ENCODE peak calls at places on chromosomes 3 and 15, in six cellular contexts. F, T, G, Q, D and N are unnamed samples.

GRCh38 chr15:61049934-61050333 is 179.2 kb downstream of the RORA start:
- DNase-seq in F (peak; percentile 17), T (peak; percentile 91), G (peak; percentile 24), Q (peak; percentile 87), D (peak; percentile 90), N (no peak)

GRCh38 chr3:182618981-182619591 is 174.2 kb upstream of the ATP11B start:
- DNase-seq in F (no peak), T (peak; percentile 1), G (no peak), Q (peak; percentile 2), D (peak; percentile 93), N (no peak)

GRCh38 chr3:46566040-46566631 is at the start of gene LRRC2:
- DNase-seq in F (no peak), T (peak; percentile 76), G (no peak), Q (peak; percentile 65), D (peak; percentile 50), N (peak; percentile 48)

GRCh38 chr15:63013052-63013808 is 29.3 kb upstream of the TPM1 start:
- DNase-seq in F (no peak), T (peak; percentile 83), G (no peak), Q (peak; percentile 90), D (peak; percentile 81), N (no peak)

GRCh38 chr3:111998661-111999641 is at the start of gene TAGLN3:
- DNase-seq in F (no peak), T (no peak), G (no peak), Q (no peak), D (peak; percentile 39), N (no peak)

GRCh38 chr3:127234784-127235183 is 41.9 kb downstream of the PRR23E start:
- DNase-seq in F (no peak), T (no peak), G (no peak), Q (no peak), D (no peak), N (no peak)

GRCh38 chr3:47082519-47082918 is 81.4 kb downstream of the SETD2 start:
- DNase-seq in F (peak; percentile 51), T (peak; percentile 89), G (no peak), Q (peak; percentile 72), D (peak; percentile 42), N (no peak)

GRCh38 chr3:193971268-193971751 is 164.6 kb upstream of the HES1 start:
- DNase-seq in F (peak; percentile 58), T (no peak), G (no peak), Q (peak; percentile 32), D (peak; percentile 79), N (peak; percentile 90)

GRCh38 chr3:44235604-44236484 is 5.8 kb upstream of the TOPAZ1 start:
- DNase-seq in F (peak; percentile 11), T (peak; percentile 85), G (peak; percentile 36), Q (peak; percentile 87), D (peak; percentile 88), N (peak; percentile 49)

GRCh38 chr3:126121632-126122031 is 37.7 kb upstream of the SLC41A3 start:
- DNase-seq in F (no peak), T (no peak), G (no peak), Q (no peak), D (no peak), N (peak; percentile 11)

GRCh38 chr15:89021224-89021623 is 67.0 kb upstream of the ABHD2 start:
- DNase-seq in F (no peak), T (no peak), G (no peak), Q (no peak), D (no peak), N (no peak)

GRCh38 chr3:21643752-21644151 is 107.3 kb downstream of the ZNF385D start:
- DNase-seq in F (no peak), T (no peak), G (no peak), Q (no peak), D (no peak), N (no peak)

GRCh38 chr15:68594533-68595259 is 15.9 kb downstream of the CORO2B start:
- DNase-seq in F (no peak), T (peak; percentile 39), G (no peak), Q (no peak), D (no peak), N (no peak)

GRCh38 chr15:66647358-66647757 is 54.7 kb upstream of the SMAD6 start:
- DNase-seq in F (no peak), T (no peak), G (no peak), Q (no peak), D (no peak), N (no peak)

GRCh38 chr15:77402740-77403379 is 17.0 kb downstream of the PEAK1 start:
- DNase-seq in F (no peak), T (peak; percentile 90), G (no peak), Q (peak; percentile 89), D (peak; percentile 71), N (no peak)

GRCh38 chr15:65189102-65189740 is 4.1 kb upstream of the CLPX start:
- DNase-seq in F (no peak), T (peak; percentile 67), G (peak; percentile 54), Q (peak; percentile 78), D (peak; percentile 35), N (peak; percentile 31)

GRCh38 chr15:90481023-90481422 is 48.7 kb upstream of the CRTC3 start:
- DNase-seq in F (no peak), T (no peak), G (no peak), Q (no peak), D (peak; percentile 46), N (no peak)

GRCh38 chr3:134277271-134277670 is 26.6 kb upstream of the RYK start:
- DNase-seq in F (no peak), T (no peak), G (no peak), Q (no peak), D (no peak), N (no peak)

GRCh38 chr3:47890832-47891620 is 88.1 kb downstream of the DHX30 start:
- DNase-seq in F (no peak), T (no peak), G (no peak), Q (peak; percentile 42), D (no peak), N (no peak)

GRCh38 chr3:57927916-57928315 is 80.3 kb upstream of the FLNB start:
- DNase-seq in F (no peak), T (peak; percentile 52), G (no peak), Q (peak; percentile 55), D (no peak), N (no peak)

GRCh38 chr15:94305133-94305532 is 73.8 kb downstream of the MCTP2 start:
- DNase-seq in F (no peak), T (peak; percentile 40), G (no peak), Q (no peak), D (no peak), N (no peak)

GRCh38 chr3:4780545-4780957 is 198.7 kb upstream of the BHLHE40 start:
- DNase-seq in F (no peak), T (no peak), G (peak; percentile 51), Q (no peak), D (no peak), N (no peak)

GRCh38 chr15:81813215-81813614 is 232.6 kb downstream of the MEX3B start:
- DNase-seq in F (no peak), T (no peak), G (no peak), Q (peak; percentile 8), D (no peak), N (no peak)

GRCh38 chr15:55897560-55898336 is 95.7 kb downstream of the NEDD4 start:
- DNase-seq in F (no peak), T (peak; percentile 61), G (peak; percentile 41), Q (peak; percentile 65), D (peak; percentile 20), N (peak; percentile 56)

GRCh38 chr15:49830411-49830810 is 209.6 kb downstream of the DTWD1 start:
- DNase-seq in F (no peak), T (peak; percentile 36), G (no peak), Q (no peak), D (no peak), N (no peak)

GRCh38 chr15:49826640-49827281 is 205.9 kb downstream of the DTWD1 start:
- DNase-seq in F (no peak), T (no peak), G (no peak), Q (no peak), D (no peak), N (no peak)

GRCh38 chr15:49827311-49827710 is 206.5 kb downstream of the DTWD1 start:
- DNase-seq in F (no peak), T (no peak), G (no peak), Q (no peak), D (no peak), N (no peak)

GRCh38 chr15:49831206-49831965 is 210.5 kb downstream of the DTWD1 start:
- DNase-seq in F (no peak), T (peak; percentile 95), G (no peak), Q (peak; percentile 51), D (peak; percentile 89), N (no peak)

DNA sequence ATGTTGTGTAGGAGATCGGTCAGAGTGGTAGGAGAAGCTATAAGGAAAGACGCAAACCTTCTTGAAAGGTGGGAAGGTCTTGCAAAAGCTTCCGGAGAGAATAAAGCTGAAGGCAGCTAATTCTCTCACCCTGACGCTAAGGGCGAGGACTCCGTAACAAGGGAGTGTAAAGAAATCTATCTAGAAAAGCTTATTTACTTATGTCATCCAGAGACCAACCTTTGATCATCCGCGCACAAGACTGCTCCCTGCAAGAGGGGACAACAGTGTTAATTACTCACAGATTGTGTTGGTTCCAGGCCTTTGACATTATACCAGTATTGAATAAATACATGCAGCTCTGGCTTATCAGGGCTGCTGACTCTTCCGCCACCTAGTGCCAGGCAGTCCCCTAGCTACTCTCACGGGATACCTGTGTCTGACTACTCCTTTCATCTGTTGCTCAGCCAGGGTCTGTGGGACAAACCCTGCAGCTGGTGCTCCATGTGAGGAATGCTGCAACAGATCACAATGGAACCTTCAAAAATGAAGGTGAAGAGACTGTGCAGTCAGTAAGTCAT is 211.7 kb downstream of the DTWD1 start:
- DNase-seq in F (no peak), T (no peak), G (peak; percentile 31), Q (no peak), D (no peak), N (peak; percentile 68)
- TF ChIP-seq CTCF in F (peak; percentile 5), T (peak; percentile 31), G (peak; percentile 71), Q (peak; percentile 27), D (peak; percentile 27), N (peak; percentile 45)

DNA sequence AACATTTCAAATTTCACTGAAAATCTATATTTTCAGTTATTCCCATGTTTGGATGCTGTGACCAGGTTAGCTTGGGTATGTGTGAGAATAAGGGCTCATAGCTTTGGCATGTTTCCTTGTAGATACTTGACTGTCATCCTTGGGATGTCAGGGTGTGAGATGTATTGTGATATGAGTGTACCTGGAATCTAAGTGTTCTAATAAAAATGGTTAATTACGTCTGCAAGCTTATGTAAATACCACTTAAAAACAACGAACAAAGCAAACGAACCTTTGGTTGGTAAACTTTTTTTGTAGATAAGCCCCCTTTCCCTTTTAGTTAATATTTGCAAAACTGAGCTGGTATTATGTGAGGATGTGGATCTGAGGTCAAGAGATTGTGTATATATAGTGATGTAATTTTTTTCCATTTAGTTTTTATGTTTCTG is 63.5 kb downstream of the FNDC3B start:
- DNase-seq in F (no peak), T (no peak), G (peak; percentile 82), Q (no peak), D (no peak), N (no peak)
- H3K9ac ChIP-seq in F (peak overlapping the region; percentile 7), T (no peak overlapping the region), G (peak overlapping the region; percentile 50), Q (no peak overlapping the region), D (peak overlapping the region; percentile 65), N (no peak overlapping the region)

DNA sequence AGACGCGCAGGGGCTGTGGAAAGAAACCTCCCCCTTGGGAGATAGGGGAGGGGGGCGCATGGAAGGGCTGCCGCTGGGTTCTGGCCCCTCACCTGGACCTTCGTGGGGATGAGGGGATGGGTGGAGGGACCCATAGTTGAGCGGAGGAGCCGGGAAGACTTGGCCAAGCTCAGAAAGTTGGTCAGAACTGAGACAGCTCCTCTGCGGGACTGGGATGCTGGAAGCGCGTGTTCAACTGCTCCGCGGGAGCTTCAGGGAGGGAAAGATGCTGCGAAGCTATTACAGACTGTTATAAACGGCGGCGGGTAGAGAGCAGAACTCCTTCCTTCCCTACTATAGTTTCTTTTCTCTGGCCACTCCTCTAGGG is 875 bp downstream of the SYNPR start:
- DNase-seq in F (no peak), T (no peak), G (no peak), Q (no peak), D (no peak), N (no peak)
- H3K4me3 ChIP-seq in F (no peak overlapping the region), T (no peak overlapping the region), G (no peak overlapping the region), Q (no peak overlapping the region), D (no peak overlapping the region), N (no peak overlapping the region)

GRCh38 chr15:98804057-98804380 is 155.7 kb downstream of the IGF1R start:
- DNase-seq in F (no peak), T (peak; percentile 17), G (no peak), Q (no peak), D (no peak), N (no peak)
- TF ChIP-seq CTCF in F (no peak), T (peak; percentile 18), G (no peak), Q (peak; percentile 46), D (no peak), N (no peak)